ENCODE peak calls at places on chromosomes 3 and 15, in four cellular contexts. G, M, S and Y are unnamed samples. For H3K4me1, the result is how much of the 10 kb centered on the place peaks cover.

GRCh38 chr3:52777127-52777958 is at the start of gene ITIH1:
- DNase-seq in G (no peak), M (no peak), S (no peak), Y (no peak)

GRCh38 chr15:55221090-55222011 is 24.6 kb upstream of the RSL24D1 start:
- DNase-seq in S (peak), G (no peak), M (peak), Y (no peak)

GRCh38 chr3:105401691-105402149 is 35.0 kb downstream of the ALCAM start:
- DNase-seq in S (peak), M (no peak), G (no peak), Y (no peak)

GRCh38 chr15:69160976-69161877 is 792 bp downstream of the GLCE start:
- DNase-seq in S (peak), G (peak), M (peak), Y (no peak)

GRCh38 chr3:170007031-170007663 is 30.6 kb upstream of the GPR160 start:
- DNase-seq in S (peak), M (peak), G (no peak), Y (no peak)

GRCh38 chr3:42843730-42844713 is 31.7 kb downstream of the CYP8B1 start:
- DNase-seq in G (peak), M (no peak), S (no peak), Y (no peak)

GRCh38 chr3:18556001-18556408 is 130.9 kb upstream of the SATB1 start:
- DNase-seq in G (no peak), S (no peak), M (no peak), Y (no peak)

GRCh38 chr15:30985081-30985531 is 6.3 kb downstream of the MTMR10 start:
- DNase-seq in G (peak), M (no peak), S (peak), Y (no peak)

GRCh38 chr3:5294360-5294759 is 106.9 kb downstream of the EDEM1 start:
- DNase-seq in G (no peak), M (no peak), S (peak), Y (no peak)

GRCh38 chr15:29568840-29569532 is 253.3 kb downstream of the TJP1 start:
- DNase-seq in M (peak), S (no peak), G (no peak), Y (no peak)

GRCh38 chr3:152405915-152406802 is 137.4 kb downstream of the MBNL1 start:
- DNase-seq in M (no peak), G (no peak), S (peak), Y (no peak)

GRCh38 chr3:181458857-181459256 is 252.9 kb upstream of the SOX2 start:
- DNase-seq in G (no peak), M (no peak), S (no peak), Y (no peak)

GRCh38 chr3:142468456-142468855 is 20.6 kb upstream of the XRN1 start:
- DNase-seq in M (no peak), S (no peak), G (no peak), Y (no peak)

GRCh38 chr15:67574981-67575632 is 32.6 kb downstream of the MAP2K5 start:
- DNase-seq in M (no peak), S (no peak), G (no peak), Y (no peak)

GRCh38 chr15:76391847-76392246 is 55.3 kb downstream of the ISL2 start:
- DNase-seq in M (no peak), S (peak), G (no peak), Y (no peak)

GRCh38 chr3:175176556-175176955 is 317.4 kb downstream of the NAALADL2 start:
- DNase-seq in S (no peak), M (no peak), G (no peak), Y (no peak)

GRCh38 chr3:39140341-39140971 is 12.9 kb downstream of the CSRNP1 start:
- DNase-seq in S (no peak), G (no peak), M (no peak), Y (no peak)

GRCh38 chr3:39137435-39137936 is 15.9 kb downstream of the CSRNP1 start:
- DNase-seq in G (no peak), M (no peak), S (no peak), Y (no peak)

GRCh38 chr3:39137991-39138803 is 15.2 kb downstream of the CSRNP1 start:
- DNase-seq in G (no peak), S (no peak), M (no peak), Y (no peak)

GRCh38 chr3:39138804-39139415 is 14.5 kb downstream of the CSRNP1 start:
- DNase-seq in S (peak), G (peak), M (no peak), Y (peak)

GRCh38 chr3:39139442-39139841 is 13.9 kb downstream of the CSRNP1 start:
- DNase-seq in M (no peak), G (no peak), S (no peak), Y (no peak)
- H3K4me1 ChIP-seq in M (under half), G (under half), S (under half), Y (under half)

GRCh38 chr15:75025102-75025501 is 1.7 kb downstream of the PPCDC start:
- DNase-seq in G (no peak), M (no peak), S (no peak), Y (no peak)

GRCh38 chr15:75024102-75024636 is 779 bp downstream of the PPCDC start:
- DNase-seq in M (no peak), S (peak), G (no peak), Y (no peak)

GRCh38 chr15:75019916-75020315 is 3.5 kb upstream of the PPCDC start:
- DNase-seq in S (no peak), G (no peak), M (no peak), Y (no peak)

GRCh38 chr15:75023194-75024101 is at the start of gene PPCDC:
- DNase-seq in G (peak), M (peak), S (peak), Y (peak)

GRCh38 chr15:75022808-75023193 is 589 bp upstream of the PPCDC start:
- DNase-seq in M (no peak), G (no peak), S (no peak), Y (no peak)
- H3K4me1 ChIP-seq in M (under half), G (under half), S (under half), Y (under half)

GRCh38 chr15:66287461-66288055 is 5.8 kb upstream of the DIS3L start:
- DNase-seq in S (peak), G (no peak), M (no peak), Y (no peak)
- H3K4me1 ChIP-seq in S (under half), G (under half), M (under half), Y (under half)

GRCh38 chr3:39626198-39626597 is 158.7 kb downstream of the MOBP start:
- DNase-seq in M (no peak), S (no peak), G (no peak), Y (no peak)
- H3K4me1 ChIP-seq in M (under half), S (under half), G (under half), Y (under half)

GRCh38 chr15:74620636-74621545 is 5.3 kb downstream of the CLK3 start:
- DNase-seq in S (peak), M (peak), G (peak), Y (peak)
- H3K4me1 ChIP-seq in S (under half), M (under half), G (under half), Y (under half)

GRCh38 chr3:46098319-46098761 is 71.1 kb upstream of the XCR1 start:
- DNase-seq in G (peak), S (peak), M (no peak), Y (no peak)
- H3K4me1 ChIP-seq in G (under half), S (under half), M (under half), Y (under half)

DNA sequence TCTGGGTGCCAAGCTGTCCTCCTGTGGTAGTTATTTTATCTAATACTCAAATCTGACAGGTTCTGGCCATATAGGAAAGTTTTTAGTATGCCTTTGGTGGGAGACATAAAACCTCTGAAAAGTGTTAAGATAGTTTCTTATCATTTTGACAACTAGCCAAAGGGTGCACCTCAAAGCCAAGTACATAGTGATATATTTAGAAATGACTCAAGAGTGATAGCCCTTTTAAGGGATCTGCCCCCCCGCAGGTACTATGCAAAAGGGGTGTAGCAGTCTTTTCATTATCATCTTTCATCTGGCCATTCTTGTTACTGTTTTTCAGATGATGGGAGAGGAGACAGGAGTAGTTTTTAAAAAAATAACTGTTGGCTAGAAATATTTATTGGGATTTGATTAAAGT is 4.9 kb downstream of the PHLDB2 start:
- DNase-seq in S (peak), M (no peak), G (no peak), Y (no peak)
- H3K4me1 ChIP-seq in S (under half), M (under half), G (under half), Y (under half)

DNA sequence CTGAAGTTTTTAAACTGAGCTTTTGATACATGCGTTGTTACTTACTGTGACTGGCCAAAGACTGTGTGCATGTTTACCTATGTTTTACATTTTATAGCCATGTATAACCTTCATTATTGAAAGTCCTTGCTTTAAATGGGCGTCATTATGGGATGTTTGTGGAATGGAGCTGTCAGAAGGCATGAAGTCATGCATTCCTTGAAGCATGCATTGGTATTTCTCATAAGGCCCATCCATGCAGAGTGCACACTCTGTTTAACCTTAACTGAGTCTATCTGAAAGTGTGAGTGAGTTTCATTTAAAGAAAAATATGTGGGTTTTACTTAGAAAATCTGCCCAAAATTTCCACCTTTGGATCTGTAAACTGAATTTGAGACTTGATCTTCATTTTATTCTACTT is 51.1 kb downstream of the PSMD6 start:
- DNase-seq in M (no peak), G (no peak), S (peak), Y (no peak)
- H3K4me1 ChIP-seq in M (half or more), G (half or more), S (under half), Y (under half)

GRCh38 chr3:15851735-15852134 is 54.0 kb upstream of the ANKRD28 start:
- DNase-seq in S (no peak), G (no peak), M (no peak), Y (no peak)

GRCh38 chr3:15844889-15845288 is 47.1 kb upstream of the ANKRD28 start:
- DNase-seq in S (no peak), G (no peak), M (no peak), Y (no peak)

GRCh38 chr3:15845475-15845874 is 47.7 kb upstream of the ANKRD28 start:
- DNase-seq in G (no peak), M (no peak), S (no peak), Y (no peak)

DNA sequence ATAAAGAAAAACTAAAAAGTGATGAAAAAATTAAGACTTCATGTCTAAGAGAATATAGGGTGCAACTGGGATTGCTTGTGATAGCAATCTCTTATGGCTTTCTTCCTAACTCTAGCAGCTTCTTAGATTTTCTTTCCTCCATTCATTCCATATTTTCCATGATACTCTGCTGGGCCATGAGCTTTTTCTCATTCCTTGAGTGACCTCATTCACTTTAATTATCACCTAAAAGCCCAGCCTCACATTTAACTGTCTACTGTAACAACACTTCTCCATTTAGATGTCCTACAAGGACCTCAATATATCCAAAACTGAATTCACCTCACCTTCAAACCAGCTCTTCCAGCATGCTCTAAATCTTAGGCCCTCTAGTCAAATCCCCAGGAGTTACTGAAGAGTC is 49.5 kb upstream of the ANKRD28 start:
- DNase-seq in G (no peak), S (no peak), M (no peak), Y (no peak)
- H3K4me1 ChIP-seq in G (under half), S (under half), M (under half), Y (under half)

GRCh38 chr3:13013151-13013561 is 60.1 kb downstream of the IQSEC1 start:
- DNase-seq in S (no peak), M (no peak), G (no peak), Y (no peak)
- H3K4me1 ChIP-seq in S (under half), M (under half), G (under half), Y (under half)